ENCODE peak calls at places on chromosome 5, in nine cellular contexts. R, G, I, P, Q, F, V, H and A are unnamed samples.

GRCh38 chr5:20420991-20421595 is 433.1 kb upstream of the CDH18 start:
- DNase-seq in R (no peak), G (peak), I (no peak), P (no peak), Q (no peak), F (no peak), V (no peak), H (no peak), A (no peak)

GRCh38 chr5:86011937-86012336 is 605.8 kb upstream of the COX7C start:
- DNase-seq in R (no peak), G (no peak), I (no peak), P (no peak), Q (no peak), F (no peak), V (no peak), H (no peak), A (no peak)

GRCh38 chr5:132387649-132388117 is 18.2 kb downstream of the SLC22A5 start:
- DNase-seq in R (peak), G (no peak), I (peak), P (no peak), Q (peak), F (peak), V (peak), H (no peak), A (peak)

GRCh38 chr5:16456103-16456832 is 9.3 kb downstream of the ZNF622 start:
- DNase-seq in R (no peak), G (no peak), I (peak), P (no peak), Q (no peak), F (peak), V (peak), H (peak), A (peak)

GRCh38 chr5:58459276-58459859 is 518 bp downstream of the PLK2 start:
- DNase-seq in R (no peak), G (peak), I (peak), P (no peak), Q (peak), F (peak), V (no peak), H (no peak), A (peak)

GRCh38 chr5:31364881-31365636 is 166.8 kb downstream of the DROSHA start:
- DNase-seq in R (no peak), G (no peak), I (no peak), P (no peak), Q (no peak), F (peak), V (no peak), H (no peak), A (no peak)

GRCh38 chr5:78953092-78953800 is 31.9 kb downstream of the ARSB start:
- DNase-seq in R (no peak), G (no peak), I (no peak), P (no peak), Q (no peak), F (no peak), V (no peak), H (no peak), A (no peak)

GRCh38 chr5:31921852-31922305 is 252.2 kb downstream of the GOLPH3 start:
- DNase-seq in R (peak), G (no peak), I (no peak), P (no peak), Q (no peak), F (no peak), V (peak), H (no peak), A (no peak)

GRCh38 chr5:2897276-2897990 is 146.0 kb upstream of the IRX2 start:
- DNase-seq in R (no peak), G (peak), I (no peak), P (no peak), Q (no peak), F (no peak), V (no peak), H (no peak), A (peak)

GRCh38 chr5:81078930-81079329 is 118.8 kb downstream of the RASGRF2 start:
- DNase-seq in R (no peak), G (no peak), I (no peak), P (no peak), Q (no peak), F (no peak), V (no peak), H (no peak), A (no peak)

GRCh38 chr5:175902013-175902412 is 30.6 kb downstream of the CPLX2 start:
- DNase-seq in R (no peak), G (no peak), I (no peak), P (no peak), Q (no peak), F (no peak), V (no peak), H (no peak), A (no peak)

GRCh38 chr5:6736106-6736505 is 22.9 kb downstream of the TENT4A start:
- DNase-seq in R (no peak), G (no peak), I (no peak), P (no peak), Q (no peak), F (no peak), V (no peak), H (no peak), A (no peak)

GRCh38 chr5:143080407-143080806 is 310.2 kb downstream of the ARHGAP26 start:
- DNase-seq in R (no peak), G (no peak), I (no peak), P (no peak), Q (peak), F (no peak), V (no peak), H (no peak), A (no peak)

GRCh38 chr5:172540099-172540870 is 86.0 kb upstream of the SH3PXD2B start:
- DNase-seq in R (no peak), G (no peak), I (no peak), P (no peak), Q (peak), F (no peak), V (no peak), H (no peak), A (peak)

GRCh38 chr5:17103471-17103870 is 114.0 kb upstream of the BASP1 start:
- DNase-seq in R (no peak), G (no peak), I (no peak), P (no peak), Q (no peak), F (no peak), V (no peak), H (no peak), A (no peak)

GRCh38 chr5:180154821-180155220 is 54.2 kb downstream of the RASGEF1C start:
- DNase-seq in R (no peak), G (no peak), I (no peak), P (no peak), Q (peak), F (no peak), V (no peak), H (no peak), A (no peak)

GRCh38 chr5:171495122-171495700 is 75.8 kb downstream of the FGF18 start:
- DNase-seq in R (no peak), G (no peak), I (no peak), P (no peak), Q (no peak), F (no peak), V (no peak), H (no peak), A (no peak)

GRCh38 chr5:133664422-133664821 is 52.1 kb upstream of the FSTL4 start:
- DNase-seq in R (peak), G (no peak), I (peak), P (no peak), Q (no peak), F (no peak), V (no peak), H (no peak), A (peak)

GRCh38 chr5:172144291-172144815 is 43.7 kb downstream of the STK10 start:
- DNase-seq in R (no peak), G (no peak), I (no peak), P (no peak), Q (peak), F (peak), V (no peak), H (peak), A (peak)

GRCh38 chr5:52554297-52554696 is 233.4 kb upstream of the ITGA1 start:
- DNase-seq in R (no peak), G (no peak), I (no peak), P (no peak), Q (no peak), F (no peak), V (no peak), H (no peak), A (no peak)

GRCh38 chr5:107218457-107219193 is 452.1 kb downstream of the EFNA5 start:
- DNase-seq in R (peak), G (no peak), I (no peak), P (no peak), Q (no peak), F (peak), V (peak), H (no peak), A (no peak)

GRCh38 chr5:71873202-71873601 is 154.1 kb downstream of the CARTPT start:
- DNase-seq in R (no peak), G (no peak), I (no peak), P (no peak), Q (no peak), F (no peak), V (no peak), H (no peak), A (no peak)

GRCh38 chr5:73264626-73265025 is 91.6 kb downstream of the TMEM174 start:
- DNase-seq in R (no peak), G (no peak), I (no peak), P (no peak), Q (no peak), F (no peak), V (no peak), H (no peak), A (no peak)

GRCh38 chr5:90575712-90576111 is 17.1 kb downstream of the ADGRV1 start:
- DNase-seq in R (no peak), G (no peak), I (no peak), P (no peak), Q (no peak), F (no peak), V (no peak), H (no peak), A (no peak)

GRCh38 chr5:50853151-50853550 is 186.7 kb downstream of the PARP8 start:
- DNase-seq in R (no peak), G (no peak), I (no peak), P (no peak), Q (no peak), F (no peak), V (no peak), H (no peak), A (no peak)

GRCh38 chr5:42691413-42691861 is 65.2 kb upstream of the CCDC152 start:
- DNase-seq in R (peak), G (no peak), I (no peak), P (no peak), Q (no peak), F (peak), V (no peak), H (no peak), A (no peak)

GRCh38 chr5:29169851-29170250 is 2023.6 kb upstream of the CDH6 start:
- DNase-seq in R (no peak), G (no peak), I (no peak), P (no peak), Q (no peak), F (no peak), V (no peak), H (no peak), A (no peak)

GRCh38 chr5:137575847-137576246 is 76.7 kb upstream of the SPOCK1 start:
- DNase-seq in R (peak), G (no peak), I (no peak), P (no peak), Q (no peak), F (no peak), V (no peak), H (no peak), A (no peak)

GRCh38 chr5:36606437-36607113 is at the start of gene SLC1A3:
- DNase-seq in R (no peak), G (peak), I (peak), P (no peak), Q (peak), F (peak), V (peak), H (peak), A (peak)

GRCh38 chr5:161078793-161079192 is 226.8 kb upstream of the ATP10B start:
- DNase-seq in R (no peak), G (no peak), I (no peak), P (no peak), Q (no peak), F (no peak), V (peak), H (no peak), A (no peak)

GRCh38 chr5:144680711-144681110 is 510.0 kb downstream of the KCTD16 start:
- DNase-seq in R (no peak), G (no peak), I (no peak), P (no peak), Q (no peak), F (no peak), V (no peak), H (no peak), A (no peak)

GRCh38 chr5:82798676-82799075 is 278.5 kb downstream of the TMEM167A start:
- DNase-seq in R (no peak), G (no peak), I (no peak), P (no peak), Q (no peak), F (no peak), V (no peak), H (no peak), A (no peak)

GRCh38 chr5:141354900-141355469 is at the start of gene PCDHGA4:
- DNase-seq in R (no peak), G (no peak), I (peak), P (no peak), Q (no peak), F (peak), V (no peak), H (no peak), A (no peak)

GRCh38 chr5:156815988-156816599 is 34.0 kb upstream of the PPP1R2B start:
- DNase-seq in R (no peak), G (peak), I (peak), P (no peak), Q (peak), F (peak), V (no peak), H (peak), A (peak)

GRCh38 chr5:144139586-144139985 is 30.9 kb downstream of the YIPF5 start:
- DNase-seq in R (peak), G (no peak), I (no peak), P (no peak), Q (no peak), F (peak), V (no peak), H (no peak), A (no peak)

GRCh38 chr5:78008356-78008967 is 232.3 kb upstream of the TBCA start:
- DNase-seq in R (no peak), G (no peak), I (peak), P (no peak), Q (no peak), F (peak), V (peak), H (peak), A (no peak)

GRCh38 chr5:76813982-76814562 is 4.8 kb upstream of the F2RL1 start:
- DNase-seq in R (peak), G (no peak), I (peak), P (no peak), Q (no peak), F (peak), V (no peak), H (no peak), A (no peak)

GRCh38 chr5:172321593-172321992 is 38.0 kb upstream of the UBTD2 start:
- DNase-seq in R (no peak), G (no peak), I (no peak), P (no peak), Q (no peak), F (no peak), V (no peak), H (no peak), A (peak)

GRCh38 chr5:134371834-134372340 is 518 bp downstream of the UBE2B start:
- DNase-seq in R (no peak), G (peak), I (peak), P (no peak), Q (peak), F (peak), V (no peak), H (peak), A (peak)